ENCODE peak calls at places on chromosomes 12 and 14, in four cellular contexts. T is posterior cingulate gyrus, L is NCI-H2171 treated with DMSO at 0.1 percent for 48 hours, W is Kasumi-1. Q is an unnamed sample.

GRCh38 chr12:132033627-132034026 is 83.9 kb downstream of the EP400 start:
- DNase-seq in W (no peak), L (no peak), T (no peak), Q (no peak)

GRCh38 chr14:89853976-89854693 is 100.4 kb downstream of the EFCAB11 start:
- DNase-seq in W (no peak), L (peak; percentile 88), T (no peak), Q (no peak)

GRCh38 chr14:92600318-92601053 is 86.9 kb downstream of the RIN3 start:
- DNase-seq in T (no peak), W (peak; percentile 40), L (no peak), Q (no peak)

GRCh38 chr14:63483315-63483714 is 59.9 kb downstream of the PPP2R5E start:
- DNase-seq in T (no peak), L (no peak), W (no peak), Q (no peak)

GRCh38 chr14:75714993-75715392 is 53.9 kb downstream of the TTLL5 start:
- DNase-seq in W (no peak), L (no peak), T (no peak), Q (no peak)

GRCh38 chr12:18753481-18754117 is 15.7 kb downstream of the CAPZA3 start:
- DNase-seq in T (no peak), W (no peak), L (no peak), Q (no peak)

GRCh38 chr12:53805801-53806200 is 54.0 kb upstream of the CISTR start:
- DNase-seq in W (no peak), L (no peak), T (no peak), Q (no peak)

GRCh38 chr12:19031032-19031431 is 98.5 kb upstream of the PLEKHA5 start:
- DNase-seq in W (no peak), L (no peak), T (no peak), Q (no peak)

GRCh38 chr12:78229491-78230209 is 399.0 kb downstream of the NAV3 start:
- DNase-seq in W (peak; percentile 16), T (no peak), L (peak; percentile 28), Q (peak; percentile 80)

GRCh38 chr14:70707138-70708038 is 65.7 kb downstream of the TTC9 start:
- DNase-seq in W (peak; percentile 12), T (no peak), L (no peak), Q (no peak)

GRCh38 chr12:25653487-25654175 is 100.5 kb upstream of the LMNTD1 start:
- DNase-seq in L (no peak), T (peak; percentile 10), W (peak; percentile 79), Q (no peak)

GRCh38 chr12:53483225-53483978 is 15.9 kb downstream of the MAP3K12 start:
- DNase-seq in T (no peak), W (no peak), L (peak; percentile 18), Q (no peak)

GRCh38 chr12:50221228-50222008 is 54.2 kb upstream of the CERS5 start:
- DNase-seq in T (no peak), W (peak; percentile 53), L (peak; percentile 93), Q (peak; percentile 79)

GRCh38 chr14:100526632-100527031 is 60.6 kb downstream of the BEGAIN start:
- DNase-seq in W (no peak), T (no peak), L (no peak), Q (no peak)

GRCh38 chr12:131098178-131098981 is 144.7 kb downstream of the ADGRD1 start:
- DNase-seq in L (no peak), T (peak; percentile 6), W (no peak), Q (no peak)

GRCh38 chr12:25833657-25834056 is 124.8 kb upstream of the RASSF8 start:
- DNase-seq in W (no peak), T (no peak), L (no peak), Q (no peak)

Q was measured in OCI-M1.